ENCODE peak calls at places on chromosomes 12 and 14, in four cellular contexts. N is CD8-positive, alpha-beta T cell; U is AG09309; Y is PC-3. J is an unnamed sample.

GRCh38 chr12:43655586-43655985 is 103.0 kb downstream of the PUS7L start:
- DNase-seq in N (no peak), U (no peak), Y (peak), J (peak)

GRCh38 chr12:58310828-58311273 is 369.5 kb downstream of the ATP23 start:
- DNase-seq in N (no peak), U (peak), Y (peak), J (peak)

GRCh38 chr12:82359115-82359478 is 768 bp downstream of the METTL25 start:
- DNase-seq in N (no peak), U (no peak), Y (no peak), J (peak)

GRCh38 chr12:120117961-120118709 is 1.6 kb upstream of the RAB35 start:
- DNase-seq in N (no peak), U (no peak), Y (peak), J (peak)

GRCh38 chr14:68135566-68135965 is 316.0 kb downstream of the RAD51B start:
- DNase-seq in N (no peak), U (no peak), Y (no peak), J (peak)

GRCh38 chr12:48183876-48184548 is 568 bp downstream of the CCDC184 start:
- DNase-seq in N (no peak), U (no peak), Y (no peak), J (no peak)

GRCh38 chr12:108802666-108803036 is 54.7 kb downstream of the SSH1 start:
- DNase-seq in N (no peak), U (no peak), Y (no peak), J (no peak)

GRCh38 chr12:13196302-13196921 is at the start of gene EMP1:
- DNase-seq in N (peak), U (peak), Y (peak), J (peak)

GRCh38 chr14:30385925-30386324 is 173.0 kb upstream of the G2E3 start:
- DNase-seq in N (no peak), U (no peak), Y (no peak), J (no peak)

GRCh38 chr12:127270193-127270592 is 996.8 kb upstream of the TMEM132C start:
- DNase-seq in N (no peak), U (peak), Y (peak), J (peak)

GRCh38 chr14:60506985-60507829 is 1.7 kb upstream of the SIX6 start:
- DNase-seq in N (no peak), U (no peak), Y (no peak), J (no peak)

GRCh38 chr14:58598028-58598850 is 39.5 kb upstream of the DACT1 start:
- DNase-seq in N (no peak), U (no peak), Y (no peak), J (no peak)

GRCh38 chr12:84585996-84586395 is 326.6 kb downstream of the SLC6A15 start:
- DNase-seq in N (no peak), U (peak), Y (peak), J (peak)

GRCh38 chr12:62576503-62576902 is 109.9 kb downstream of the MON2 start:
- DNase-seq in N (no peak), U (no peak), Y (no peak), J (no peak)

GRCh38 chr12:24304285-24304684 is 354.8 kb upstream of the SOX5 start:
- DNase-seq in N (no peak), U (no peak), Y (no peak), J (no peak)

GRCh38 chr14:103480595-103480994 is 42.0 kb downstream of the CKB start:
- DNase-seq in N (no peak), U (no peak), Y (no peak), J (no peak)

GRCh38 chr12:69649529-69649928 is 38.8 kb upstream of the LRRC10 start:
- DNase-seq in N (no peak), U (no peak), Y (no peak), J (no peak)

GRCh38 chr14:71321556-71322315 is 414.5 kb downstream of the PCNX1 start:
- DNase-seq in N (no peak), U (no peak), Y (peak), J (peak)

GRCh38 chr14:50084666-50085065 is 31.7 kb downstream of the VCPKMT start:
- DNase-seq in N (no peak), U (no peak), Y (no peak), J (no peak)

GRCh38 chr12:93892431-93893210 is 215.4 kb downstream of the CRADD start:
- DNase-seq in N (no peak), U (no peak), Y (no peak), J (no peak)

GRCh38 chr12:3473844-3474243 is 17.2 kb upstream of the PRMT8 start:
- DNase-seq in N (no peak), U (no peak), Y (no peak), J (no peak)

GRCh38 chr12:30687265-30687986 is 8.2 kb downstream of the IPO8 start:
- DNase-seq in N (no peak), U (no peak), Y (no peak), J (no peak)

GRCh38 chr12:9588749-9589148 is 19.0 kb downstream of the KLRB1 start:
- DNase-seq in N (no peak), U (no peak), Y (no peak), J (no peak)

GRCh38 chr14:64391113-64391725 is 3.1 kb downstream of the MTHFD1 start:
- DNase-seq in N (no peak), U (no peak), Y (no peak), J (no peak)

GRCh38 chr14:42374332-42374731 is 767.7 kb downstream of the LRFN5 start:
- DNase-seq in N (no peak), U (no peak), Y (peak), J (no peak)

GRCh38 chr14:104353921-104354701 is 215.7 kb downstream of the KIF26A start:
- DNase-seq in N (no peak), U (no peak), Y (no peak), J (no peak)

GRCh38 chr12:47216150-47216677 is 136.5 kb upstream of the AMIGO2 start:
- DNase-seq in N (peak), U (no peak), Y (no peak), J (no peak)

GRCh38 chr14:23633160-23633701 is 2.9 kb upstream of the DHRS2 start:
- DNase-seq in N (no peak), U (no peak), Y (no peak), J (peak)

GRCh38 chr12:27821259-27821973 is 41.4 kb upstream of the MANSC4 start:
- DNase-seq in N (no peak), U (peak), Y (peak), J (peak)

GRCh38 chr14:99004112-99004511 is 267.9 kb downstream of the BCL11B start:
- DNase-seq in N (no peak), U (no peak), Y (peak), J (peak)

GRCh38 chr12:104793280-104793679 is 164.8 kb downstream of the SLC41A2 start:
- DNase-seq in N (no peak), U (peak), Y (no peak), J (no peak)
- TF ChIP-seq CTCF in N (no peak), U (peak), Y (no peak), J (no peak)

GRCh38 chr12:75706786-75707605 is 195.6 kb upstream of the KRR1 start:
- DNase-seq in N (no peak), U (no peak), Y (no peak), J (peak)
- H3K4me3 ChIP-seq in N (no peak), U (no peak), Y (no peak), J (no peak)

DNA sequence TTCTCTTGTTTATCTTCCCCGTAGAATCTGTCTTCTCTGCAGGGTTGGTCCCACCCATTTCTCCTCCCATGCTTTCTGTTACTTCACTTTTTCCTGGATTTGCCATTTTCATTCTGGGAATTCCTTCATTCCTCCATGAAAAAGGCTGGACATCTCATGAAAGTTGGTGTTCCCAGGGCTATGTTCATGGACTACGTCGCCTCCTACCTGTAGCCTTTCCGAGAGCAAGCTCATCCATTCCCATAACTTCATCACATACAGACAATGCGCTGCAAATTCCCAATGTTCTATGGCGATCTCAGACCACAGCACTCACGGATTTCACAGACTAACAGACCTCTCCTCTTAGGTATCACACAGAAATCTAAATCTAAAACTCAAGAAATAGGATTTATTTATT is 217.1 kb downstream of the EXOC5 start:
- DNase-seq in N (no peak), U (no peak), Y (no peak), J (no peak)
- TF ChIP-seq CTCF in N (no peak), U (no peak), Y (no peak), J (no peak)

GRCh38 chr14:95918466-95918865 is 41.8 kb downstream of the TUNAR start:
- DNase-seq in N (no peak), U (no peak), Y (peak), J (no peak)

GRCh38 chr14:95922080-95922479 is 45.4 kb downstream of the TUNAR start:
- DNase-seq in N (no peak), U (no peak), Y (no peak), J (no peak)
- H3K4me3 ChIP-seq in N (no peak), U (no peak), Y (no peak), J (no peak)

GRCh38 chr12:17151917-17152316 is 546.0 kb upstream of the LMO3 start:
- DNase-seq in N (no peak), U (no peak), Y (no peak), J (no peak)

DNA sequence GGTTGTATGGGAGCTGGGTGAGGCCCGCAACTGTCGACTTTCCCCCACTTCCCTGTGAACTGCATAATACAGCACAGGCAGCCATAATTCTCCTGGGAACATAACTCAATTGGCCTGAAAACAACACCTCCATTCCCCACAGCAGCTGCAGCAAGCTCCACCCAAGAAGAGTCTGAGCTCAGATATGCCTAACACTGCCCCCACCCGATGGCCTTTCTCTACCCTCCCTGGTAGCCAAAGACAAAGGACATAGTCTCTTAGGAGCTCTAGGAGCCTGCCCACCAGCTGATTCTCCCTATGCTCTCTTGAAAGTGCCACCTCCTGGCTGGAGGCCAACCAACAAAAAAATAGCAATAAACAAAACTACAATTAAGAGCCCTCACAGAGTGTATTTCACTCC is 542.7 kb upstream of the LMO3 start:
- DNase-seq in N (no peak), U (no peak), Y (no peak), J (no peak)
- TF ChIP-seq CTCF in N (no peak), U (no peak), Y (no peak), J (no peak)